ENCODE peak calls at places on chromosomes 11 and 22, in seven cellular contexts. G is NB4, I is NAMALWA, Q is thoracic aorta, V is AG04449, T is spleen, Z is HFF-Myc. C is an unnamed sample.

GRCh38 chr11:74288161-74288560 is 23.3 kb downstream of the P4HA3 start:
- DNase-seq in G (peak), I (no peak), Q (peak), V (peak), T (no peak), Z (peak), C (peak)

GRCh38 chr22:34880667-34881066 is 185.3 kb upstream of the ISX start:
- DNase-seq in G (no peak), I (no peak), Q (no peak), V (no peak), T (no peak), Z (no peak), C (no peak)

GRCh38 chr22:31139866-31140716 is at the start of gene PLA2G3:
- DNase-seq in G (no peak), I (no peak), Q (no peak), V (no peak), T (no peak), Z (peak), C (no peak)

GRCh38 chr11:79864882-79865281 is 424.1 kb upstream of the TENM4 start:
- DNase-seq in G (no peak), I (no peak), Q (no peak), V (no peak), T (no peak), Z (no peak), C (no peak)

GRCh38 chr11:78313181-78313788 is 104.3 kb downstream of the GAB2 start:
- DNase-seq in G (no peak), I (no peak), Q (no peak), V (no peak), T (no peak), Z (peak), C (peak)

GRCh38 chr11:126710804-126711399 is 289.7 kb downstream of the KIRREL3 start:
- DNase-seq in G (no peak), I (no peak), Q (no peak), V (no peak), T (no peak), Z (no peak), C (no peak)

GRCh38 chr11:88295028-88295427 is 42.5 kb downstream of the CTSC start:
- DNase-seq in G (no peak), I (no peak), Q (no peak), V (no peak), T (no peak), Z (no peak), C (no peak)

GRCh38 chr22:44396021-44396726 is 83.4 kb upstream of the SHISAL1 start:
- DNase-seq in G (no peak), I (no peak), Q (no peak), V (no peak), T (peak), Z (no peak), C (no peak)

GRCh38 chr11:18836415-18836814 is 44.8 kb upstream of the PTPN5 start:
- DNase-seq in G (peak), I (no peak), Q (no peak), V (no peak), T (no peak), Z (no peak), C (no peak)

GRCh38 chr11:46055371-46055770 is 65.9 kb downstream of the PHF21A start:
- DNase-seq in G (no peak), I (no peak), Q (no peak), V (peak), T (no peak), Z (no peak), C (no peak)

GRCh38 chr11:19558189-19558986 is 154.2 kb upstream of the NAV2 start:
- DNase-seq in G (no peak), I (no peak), Q (no peak), V (no peak), T (no peak), Z (no peak), C (no peak)

GRCh38 chr22:43707650-43708049 is 104.5 kb downstream of the EFCAB6 start:
- DNase-seq in G (no peak), I (no peak), Q (no peak), V (no peak), T (no peak), Z (no peak), C (no peak)

GRCh38 chr11:59062602-59063529 is 23.2 kb upstream of the GLYATL1B start:
- DNase-seq in G (no peak), I (no peak), Q (no peak), V (no peak), T (no peak), Z (no peak), C (no peak)

GRCh38 chr11:16779436-16779835 is 41.0 kb downstream of the C11orf58 start:
- DNase-seq in G (peak), I (no peak), Q (no peak), V (no peak), T (peak), Z (no peak), C (no peak)

GRCh38 chr11:58933661-58934060 is 5.6 kb upstream of the GLYATL1 start:
- DNase-seq in G (no peak), I (no peak), Q (no peak), V (no peak), T (no peak), Z (no peak), C (no peak)

GRCh38 chr11:4459470-4459869 is 10.4 kb downstream of the OR52K2 start:
- DNase-seq in G (peak), I (no peak), Q (no peak), V (no peak), T (peak), Z (no peak), C (no peak)

GRCh38 chr11:93020248-93021088 is 51.0 kb downstream of the MTNR1B start:
- DNase-seq in G (no peak), I (no peak), Q (no peak), V (no peak), T (no peak), Z (peak), C (no peak)

GRCh38 chr11:46246514-46246913 is 30.9 kb upstream of the CREB3L1 start:
- DNase-seq in G (no peak), I (no peak), Q (no peak), V (no peak), T (no peak), Z (no peak), C (no peak)

GRCh38 chr11:109808569-109808968 is 284.6 kb upstream of the ZC3H12C start:
- DNase-seq in G (peak), I (no peak), Q (no peak), V (no peak), T (no peak), Z (no peak), C (no peak)

GRCh38 chr11:6298605-6299004 is 21.7 kb downstream of the CAVIN3 start:
- DNase-seq in G (peak), I (peak), Q (no peak), V (no peak), T (no peak), Z (no peak), C (no peak)

GRCh38 chr11:122656073-122656630 is 630 bp downstream of the UBASH3B start:
- DNase-seq in G (peak), I (peak), Q (no peak), V (no peak), T (peak), Z (no peak), C (no peak)

GRCh38 chr11:113991718-113992458 is 17.0 kb downstream of the HTR3A start:
- DNase-seq in G (no peak), I (no peak), Q (no peak), V (no peak), T (no peak), Z (no peak), C (no peak)

GRCh38 chr11:130161441-130161840 is 1.9 kb downstream of the ST14 start:
- DNase-seq in G (no peak), I (peak), Q (no peak), V (no peak), T (no peak), Z (no peak), C (no peak)

GRCh38 chr22:37907036-37907954 is 1.2 kb downstream of the MICALL1 start:
- DNase-seq in G (no peak), I (no peak), Q (no peak), V (no peak), T (no peak), Z (no peak), C (no peak)

GRCh38 chr11:87437133-87437843 is 399.6 kb downstream of the TMEM135 start:
- DNase-seq in G (no peak), I (no peak), Q (no peak), V (no peak), T (no peak), Z (no peak), C (no peak)

GRCh38 chr11:131662310-131662709 is 291.9 kb downstream of the NTM start:
- DNase-seq in G (no peak), I (no peak), Q (no peak), V (no peak), T (no peak), Z (no peak), C (no peak)

GRCh38 chr22:21044931-21045584 is 688 bp upstream of the LRRC74B start:
- DNase-seq in G (peak), I (no peak), Q (no peak), V (peak), T (peak), Z (no peak), C (no peak)